ENCODE peak calls at places on chromosomes 3 and 15, in eight cellular contexts. One of them, this sample, is unnamed.

GRCh38 chr15:41577863-41578735 is 19.1 kb downstream of the TYRO3 start:
- DNase-seq in NCI-H226: no peak
- DNase-seq in SJSA1: no peak
- DNase-seq in activated naive CD4-positive, alpha-beta T cell treated with Interleukin-2 at 50 U/mL for 16 hours: no peak
- DNase-seq in HTR-8/SVneo: no peak
- DNase-seq in activated T-cell treated with anti-CD3 and anti-CD28 coated beads for 1 hour: no peak
- DNase-seq in naive thymus-derived CD4-positive, alpha-beta T cell: no peak
- DNase-seq in GM04504: no peak
- DNase-seq in this sample: no peak

GRCh38 chr15:22912256-22912655 is 67.9 kb downstream of the CYFIP1 start:
- DNase-seq in HTR-8/SVneo: no peak
- DNase-seq in naive thymus-derived CD4-positive, alpha-beta T cell: no peak
- DNase-seq in NCI-H226: no peak
- DNase-seq in SJSA1: no peak
- DNase-seq in activated T-cell treated with anti-CD3 and anti-CD28 coated beads for 1 hour: no peak
- DNase-seq in activated naive CD4-positive, alpha-beta T cell treated with Interleukin-2 at 50 U/mL for 16 hours: no peak
- DNase-seq in GM04504: no peak
- DNase-seq in this sample: no peak

GRCh38 chr15:100572362-100572983 is 29.5 kb downstream of the LINS1 start:
- DNase-seq in NCI-H226: no peak
- DNase-seq in activated T-cell treated with anti-CD3 and anti-CD28 coated beads for 1 hour: no peak
- DNase-seq in HTR-8/SVneo: no peak
- DNase-seq in SJSA1: no peak
- DNase-seq in activated naive CD4-positive, alpha-beta T cell treated with Interleukin-2 at 50 U/mL for 16 hours: no peak
- DNase-seq in naive thymus-derived CD4-positive, alpha-beta T cell: peak
- DNase-seq in GM04504: no peak
- DNase-seq in this sample: no peak

GRCh38 chr3:61564405-61565059 is 3.2 kb downstream of the PTPRG start:
- DNase-seq in naive thymus-derived CD4-positive, alpha-beta T cell: no peak
- DNase-seq in activated T-cell treated with anti-CD3 and anti-CD28 coated beads for 1 hour: no peak
- DNase-seq in NCI-H226: no peak
- DNase-seq in activated naive CD4-positive, alpha-beta T cell treated with Interleukin-2 at 50 U/mL for 16 hours: no peak
- DNase-seq in SJSA1: no peak
- DNase-seq in GM04504: peak
- DNase-seq in HTR-8/SVneo: peak
- DNase-seq in this sample: peak

GRCh38 chr3:168714609-168715240 is 619.0 kb upstream of the GOLIM4 start:
- DNase-seq in naive thymus-derived CD4-positive, alpha-beta T cell: no peak
- DNase-seq in GM04504: no peak
- DNase-seq in SJSA1: no peak
- DNase-seq in activated T-cell treated with anti-CD3 and anti-CD28 coated beads for 1 hour: no peak
- DNase-seq in NCI-H226: no peak
- DNase-seq in HTR-8/SVneo: no peak
- DNase-seq in activated naive CD4-positive, alpha-beta T cell treated with Interleukin-2 at 50 U/mL for 16 hours: no peak
- DNase-seq in this sample: no peak

GRCh38 chr15:71757741-71758530 is 52.4 kb upstream of the NR2E3 start:
- DNase-seq in GM04504: no peak
- DNase-seq in NCI-H226: no peak
- DNase-seq in naive thymus-derived CD4-positive, alpha-beta T cell: no peak
- DNase-seq in HTR-8/SVneo: no peak
- DNase-seq in activated naive CD4-positive, alpha-beta T cell treated with Interleukin-2 at 50 U/mL for 16 hours: no peak
- DNase-seq in activated T-cell treated with anti-CD3 and anti-CD28 coated beads for 1 hour: no peak
- DNase-seq in SJSA1: no peak
- DNase-seq in this sample: no peak

GRCh38 chr15:92808611-92809063 is 91.5 kb upstream of the CHD2 start:
- DNase-seq in HTR-8/SVneo: no peak
- DNase-seq in activated naive CD4-positive, alpha-beta T cell treated with Interleukin-2 at 50 U/mL for 16 hours: no peak
- DNase-seq in naive thymus-derived CD4-positive, alpha-beta T cell: peak
- DNase-seq in SJSA1: no peak
- DNase-seq in GM04504: no peak
- DNase-seq in NCI-H226: peak
- DNase-seq in activated T-cell treated with anti-CD3 and anti-CD28 coated beads for 1 hour: no peak
- DNase-seq in this sample: no peak

GRCh38 chr3:15796771-15797599 is 794 bp downstream of the ANKRD28 start:
- DNase-seq in naive thymus-derived CD4-positive, alpha-beta T cell: no peak
- DNase-seq in HTR-8/SVneo: peak
- DNase-seq in NCI-H226: no peak
- DNase-seq in GM04504: peak
- DNase-seq in activated T-cell treated with anti-CD3 and anti-CD28 coated beads for 1 hour: no peak
- DNase-seq in SJSA1: no peak
- DNase-seq in activated naive CD4-positive, alpha-beta T cell treated with Interleukin-2 at 50 U/mL for 16 hours: no peak
- DNase-seq in this sample: no peak

GRCh38 chr3:192079098-192079497 is 618.1 kb downstream of the PYDC2 start:
- DNase-seq in naive thymus-derived CD4-positive, alpha-beta T cell: no peak
- DNase-seq in GM04504: no peak
- DNase-seq in SJSA1: no peak
- DNase-seq in NCI-H226: no peak
- DNase-seq in activated naive CD4-positive, alpha-beta T cell treated with Interleukin-2 at 50 U/mL for 16 hours: no peak
- DNase-seq in activated T-cell treated with anti-CD3 and anti-CD28 coated beads for 1 hour: no peak
- DNase-seq in HTR-8/SVneo: no peak
- DNase-seq in this sample: no peak

GRCh38 chr15:57911247-57911646 is 154.3 kb downstream of the ALDH1A2 start:
- DNase-seq in NCI-H226: no peak
- DNase-seq in naive thymus-derived CD4-positive, alpha-beta T cell: no peak
- DNase-seq in HTR-8/SVneo: no peak
- DNase-seq in activated T-cell treated with anti-CD3 and anti-CD28 coated beads for 1 hour: no peak
- DNase-seq in GM04504: no peak
- DNase-seq in SJSA1: no peak
- DNase-seq in activated naive CD4-positive, alpha-beta T cell treated with Interleukin-2 at 50 U/mL for 16 hours: no peak
- DNase-seq in this sample: no peak

GRCh38 chr3:125080077-125080476 is 24.3 kb upstream of the HEG1 start:
- DNase-seq in activated T-cell treated with anti-CD3 and anti-CD28 coated beads for 1 hour: no peak
- DNase-seq in activated naive CD4-positive, alpha-beta T cell treated with Interleukin-2 at 50 U/mL for 16 hours: no peak
- DNase-seq in HTR-8/SVneo: no peak
- DNase-seq in naive thymus-derived CD4-positive, alpha-beta T cell: no peak
- DNase-seq in GM04504: no peak
- DNase-seq in SJSA1: no peak
- DNase-seq in NCI-H226: no peak
- DNase-seq in this sample: no peak

GRCh38 chr3:172209333-172210321 is 170.2 kb downstream of the FNDC3B start:
- DNase-seq in activated naive CD4-positive, alpha-beta T cell treated with Interleukin-2 at 50 U/mL for 16 hours: no peak
- DNase-seq in NCI-H226: no peak
- DNase-seq in naive thymus-derived CD4-positive, alpha-beta T cell: no peak
- DNase-seq in GM04504: no peak
- DNase-seq in activated T-cell treated with anti-CD3 and anti-CD28 coated beads for 1 hour: no peak
- DNase-seq in HTR-8/SVneo: no peak
- DNase-seq in SJSA1: no peak
- DNase-seq in this sample: no peak

GRCh38 chr3:47612178-47612577 is 33.5 kb upstream of the CSPG5 start:
- DNase-seq in SJSA1: no peak
- DNase-seq in naive thymus-derived CD4-positive, alpha-beta T cell: no peak
- DNase-seq in activated T-cell treated with anti-CD3 and anti-CD28 coated beads for 1 hour: no peak
- DNase-seq in NCI-H226: peak
- DNase-seq in activated naive CD4-positive, alpha-beta T cell treated with Interleukin-2 at 50 U/mL for 16 hours: no peak
- DNase-seq in GM04504: peak
- DNase-seq in HTR-8/SVneo: no peak
- DNase-seq in this sample: no peak

GRCh38 chr15:87764461-87765236 is 491.9 kb downstream of the NTRK3 start:
- DNase-seq in naive thymus-derived CD4-positive, alpha-beta T cell: no peak
- DNase-seq in activated naive CD4-positive, alpha-beta T cell treated with Interleukin-2 at 50 U/mL for 16 hours: no peak
- DNase-seq in HTR-8/SVneo: peak
- DNase-seq in activated T-cell treated with anti-CD3 and anti-CD28 coated beads for 1 hour: no peak
- DNase-seq in NCI-H226: peak
- DNase-seq in SJSA1: no peak
- DNase-seq in GM04504: peak
- DNase-seq in this sample: no peak

GRCh38 chr15:55394694-55395093 is 13.5 kb downstream of the CCPG1 start:
- DNase-seq in HTR-8/SVneo: no peak
- DNase-seq in NCI-H226: no peak
- DNase-seq in activated naive CD4-positive, alpha-beta T cell treated with Interleukin-2 at 50 U/mL for 16 hours: no peak
- DNase-seq in naive thymus-derived CD4-positive, alpha-beta T cell: no peak
- DNase-seq in activated T-cell treated with anti-CD3 and anti-CD28 coated beads for 1 hour: no peak
- DNase-seq in SJSA1: no peak
- DNase-seq in GM04504: no peak
- DNase-seq in this sample: no peak

GRCh38 chr3:49248828-49249227 is 28.2 kb downstream of the C3orf62 start:
- DNase-seq in SJSA1: no peak
- DNase-seq in activated naive CD4-positive, alpha-beta T cell treated with Interleukin-2 at 50 U/mL for 16 hours: no peak
- DNase-seq in activated T-cell treated with anti-CD3 and anti-CD28 coated beads for 1 hour: no peak
- DNase-seq in naive thymus-derived CD4-positive, alpha-beta T cell: no peak
- DNase-seq in GM04504: peak
- DNase-seq in NCI-H226: peak
- DNase-seq in HTR-8/SVneo: no peak
- DNase-seq in this sample: no peak

GRCh38 chr15:66085128-66085527 is 168.4 kb downstream of the MEGF11 start:
- DNase-seq in naive thymus-derived CD4-positive, alpha-beta T cell: no peak
- DNase-seq in activated naive CD4-positive, alpha-beta T cell treated with Interleukin-2 at 50 U/mL for 16 hours: peak
- DNase-seq in HTR-8/SVneo: no peak
- DNase-seq in GM04504: no peak
- DNase-seq in SJSA1: no peak
- DNase-seq in activated T-cell treated with anti-CD3 and anti-CD28 coated beads for 1 hour: no peak
- DNase-seq in NCI-H226: no peak
- DNase-seq in this sample: no peak

GRCh38 chr3:32175607-32176197 is 62.8 kb upstream of the CMTM8 start:
- DNase-seq in naive thymus-derived CD4-positive, alpha-beta T cell: peak
- DNase-seq in NCI-H226: peak
- DNase-seq in GM04504: peak
- DNase-seq in SJSA1: peak
- DNase-seq in activated T-cell treated with anti-CD3 and anti-CD28 coated beads for 1 hour: peak
- DNase-seq in HTR-8/SVneo: peak
- DNase-seq in activated naive CD4-positive, alpha-beta T cell treated with Interleukin-2 at 50 U/mL for 16 hours: peak
- DNase-seq in this sample: peak